ENCODE peak calls at places on chromosome 5, in five cellular contexts. W, J, A, X and H are unnamed samples.

GRCh38 chr5:134289509-134290113 is 63.7 kb upstream of the PPP2CA start:
- DNase-seq in W (peak; percentile 65), X (peak; percentile 17), J (peak; percentile 14), A (peak; percentile 85), H (peak; percentile 89)

GRCh38 chr5:112694853-112695709 is 42.6 kb upstream of the APC start:
- DNase-seq in A (peak; percentile 72), W (no peak), X (no peak), J (no peak), H (peak; percentile 54)

GRCh38 chr5:127562252-127562651 is 44.8 kb downstream of the PRRC1 start:
- DNase-seq in J (no peak), W (no peak), X (no peak), A (peak; percentile 41), H (peak; percentile 26)

GRCh38 chr5:77292026-77292757 is 81.7 kb downstream of the PDE8B start:
- DNase-seq in A (peak; percentile 25), X (no peak), J (no peak), W (no peak), H (no peak)

GRCh38 chr5:126656397-126657007 is 55.8 kb downstream of the PHAX start:
- DNase-seq in A (peak; percentile 58), X (no peak), J (no peak), W (no peak), H (peak; percentile 69)

GRCh38 chr5:116605310-116606070 is 30.9 kb upstream of the SEMA6A start:
- DNase-seq in J (no peak), X (no peak), W (no peak), A (no peak), H (no peak)

GRCh38 chr5:43193171-43193951 is 1.3 kb downstream of the NIM1K start:
- DNase-seq in W (no peak), X (no peak), J (peak; percentile 20), A (peak; percentile 96), H (peak; percentile 93)

GRCh38 chr5:96338624-96339023 is 94.4 kb downstream of the PCSK1 start:
- DNase-seq in X (peak; percentile 50), J (no peak), A (peak; percentile 83), W (no peak), H (no peak)

GRCh38 chr5:112077180-112077579 is 320.2 kb upstream of the NREP start:
- DNase-seq in J (no peak), A (peak; percentile 10), W (no peak), X (no peak), H (peak; percentile 25)

GRCh38 chr5:169258372-169259000 is 42.5 kb downstream of the SLIT3 start:
- DNase-seq in X (no peak), A (peak; percentile 69), J (no peak), W (no peak), H (peak; percentile 82)

GRCh38 chr5:113488645-113489184 is 462 bp upstream of the MCC start:
- DNase-seq in X (no peak), J (no peak), W (no peak), A (peak; percentile 14), H (peak; percentile 25)

GRCh38 chr5:126138475-126139005 is 284.7 kb upstream of the GRAMD2B start:
- DNase-seq in X (no peak), A (peak; percentile 48), J (no peak), W (no peak), H (peak; percentile 34)

GRCh38 chr5:14110680-14111079 is 32.5 kb upstream of the TRIO start:
- DNase-seq in J (no peak), X (no peak), A (peak; percentile 99), W (no peak), H (peak; percentile 95)

GRCh38 chr5:23704176-23704855 is 196.9 kb downstream of the PRDM9 start:
- DNase-seq in X (no peak), W (no peak), A (peak; percentile 11), J (no peak), H (no peak)

GRCh38 chr5:127892467-127893207 is 189.4 kb downstream of the CCDC192 start:
- DNase-seq in J (no peak), X (no peak), A (peak; percentile 66), W (no peak), H (peak; percentile 89)

GRCh38 chr5:66864240-66864884 is 268.2 kb downstream of the MAST4 start:
- DNase-seq in J (no peak), W (no peak), X (no peak), A (peak; percentile 77), H (peak; percentile 72)

GRCh38 chr5:79694652-79695051 is 5.0 kb downstream of the CMYA5 start:
- DNase-seq in W (peak; percentile 48), A (no peak), J (no peak), X (no peak), H (peak; percentile 67)

GRCh38 chr5:102223542-102224444 is 72.3 kb downstream of the SLCO4C1 start:
- DNase-seq in A (peak; percentile 44), X (no peak), W (no peak), J (no peak), H (peak; percentile 30)

GRCh38 chr5:178069909-178070308 is 43.4 kb upstream of the N4BP3 start:
- DNase-seq in X (no peak), W (no peak), A (peak; percentile 28), J (no peak), H (peak; percentile 22)

GRCh38 chr5:64872044-64872443 is 103.3 kb downstream of the CWC27 start:
- DNase-seq in W (no peak), J (no peak), X (no peak), A (peak; percentile 49), H (peak; percentile 8)

GRCh38 chr5:134430001-134430569 is 18.4 kb upstream of the CDKN2AIPNL start:
- DNase-seq in J (no peak), X (no peak), A (no peak), W (no peak), H (no peak)

GRCh38 chr5:142455856-142456255 is 131.0 kb upstream of the SPRY4 start:
- DNase-seq in J (no peak), A (no peak), X (no peak), W (no peak), H (no peak)

GRCh38 chr5:78627175-78627574 is 21.4 kb downstream of the LHFPL2 start:
- DNase-seq in J (no peak), A (peak; percentile 51), X (no peak), W (no peak), H (peak; percentile 52)

GRCh38 chr5:124878583-124879345 is 132.3 kb upstream of the ZNF608 start:
- DNase-seq in A (no peak), W (no peak), J (no peak), X (no peak), H (no peak)

GRCh38 chr5:59722875-59723274 is 170.7 kb downstream of the PDE4D start:
- DNase-seq in J (no peak), X (no peak), A (peak; percentile 54), W (no peak), H (no peak)

GRCh38 chr5:1246711-1247431 is 21.7 kb downstream of the SLC6A18 start:
- DNase-seq in W (no peak), X (peak; percentile 24), A (peak; percentile 4), J (no peak), H (peak; percentile 4)

GRCh38 chr5:95846554-95847260 is 24.2 kb upstream of the GLRX start:
- DNase-seq in X (peak; percentile 64), J (peak; percentile 54), A (peak; percentile 81), W (peak; percentile 70), H (peak; percentile 89)

DNA sequence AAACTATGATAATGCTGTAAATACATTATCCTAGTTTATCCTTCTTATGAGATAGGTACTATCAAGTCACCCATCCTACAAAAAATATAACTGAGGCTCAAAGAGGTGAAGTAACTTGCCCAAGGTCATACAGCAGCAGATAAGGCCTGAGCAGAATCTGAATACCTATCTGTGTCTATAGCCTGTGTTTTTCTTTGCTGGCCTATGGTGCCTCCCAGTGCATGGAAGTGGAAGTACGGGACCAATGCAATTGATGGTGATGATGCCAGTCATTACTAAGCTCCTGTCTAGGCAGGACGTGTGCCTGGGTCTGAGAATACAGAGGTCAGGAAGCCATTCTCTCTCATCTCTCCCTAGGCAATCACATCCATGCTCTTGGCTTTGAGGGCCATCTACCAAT is 67.8 kb downstream of the FAT2 start:
- DNase-seq in A (peak; percentile 63), J (no peak), W (no peak), X (no peak), H (peak; percentile 41)
- TF ChIP-seq CTCF in A (peak; percentile 86), J (peak; percentile 34), W (peak; percentile 17), X (peak; percentile 68), H (peak; percentile 68)

DNA sequence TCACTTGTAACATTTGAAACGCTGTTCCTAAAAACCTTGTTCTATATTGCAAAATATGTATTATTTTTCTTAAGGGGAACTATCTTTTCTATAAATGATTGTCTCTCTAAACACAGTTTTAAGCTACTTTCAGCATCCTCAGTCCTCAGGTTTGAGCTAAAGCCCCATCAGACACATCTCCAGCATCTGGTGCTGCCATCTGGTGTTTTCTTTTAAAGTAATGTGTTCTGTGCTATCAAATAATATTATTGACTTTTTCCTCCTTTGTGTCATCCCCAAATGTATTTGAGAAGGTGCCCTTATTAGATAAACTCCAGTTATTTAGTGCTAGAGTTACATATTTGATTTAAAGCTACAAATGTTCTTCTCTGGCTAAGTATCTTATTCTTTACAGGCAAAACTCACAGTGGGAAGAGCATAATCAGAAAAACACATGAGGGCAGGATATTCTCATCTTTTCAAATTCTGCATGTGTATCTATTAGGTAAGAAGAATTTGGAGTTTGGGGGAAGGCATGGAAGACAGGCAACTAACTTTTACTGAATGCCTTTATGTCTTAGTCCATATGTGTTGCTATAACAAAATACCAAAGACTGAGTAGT is 27.5 kb downstream of the ZNF474 start:
- DNase-seq in A (peak; percentile 73), W (no peak), X (no peak), J (no peak), H (peak; percentile 82)
- TF ChIP-seq CTCF in A (peak; percentile 59), W (no peak), X (peak; percentile 23), J (no peak), H (peak; percentile 52)

GRCh38 chr5:148732692-148733091 is 78.4 kb upstream of the HTR4 start:
- DNase-seq in X (no peak), J (no peak), A (no peak), W (no peak), H (no peak)

GRCh38 chr5:148733601-148734438 is 79.5 kb upstream of the HTR4 start:
- DNase-seq in A (peak; percentile 80), W (peak; percentile 78), J (peak; percentile 62), X (peak; percentile 44), H (peak; percentile 90)

GRCh38 chr5:148730955-148731898 is 76.9 kb upstream of the HTR4 start:
- DNase-seq in X (peak; percentile 32), A (peak; percentile 88), J (peak; percentile 69), W (peak; percentile 81), H (peak; percentile 95)

GRCh38 chr5:148735301-148735700 is 81.0 kb upstream of the HTR4 start:
- DNase-seq in X (no peak), W (no peak), A (no peak), J (no peak), H (no peak)

DNA sequence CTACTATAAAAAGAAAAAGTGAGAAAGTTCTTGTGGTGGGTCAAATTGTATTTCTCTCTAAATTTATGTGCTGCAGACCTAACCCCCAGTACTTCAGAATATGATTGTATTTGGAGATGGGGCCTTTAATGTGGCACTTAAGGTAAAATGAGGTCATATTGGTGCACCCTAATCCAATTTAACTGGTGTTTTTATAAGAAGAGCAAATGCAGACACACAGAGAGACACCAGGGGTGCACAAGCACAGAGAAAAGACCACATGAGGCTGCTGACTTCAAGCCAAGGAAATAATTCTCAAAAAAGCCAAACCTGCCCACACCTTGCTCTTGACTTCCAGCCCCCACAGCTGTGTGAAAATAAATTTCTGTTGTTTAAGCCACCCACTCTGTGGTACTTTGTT is 80.2 kb upstream of the HTR4 start:
- DNase-seq in W (no peak), J (no peak), A (no peak), X (no peak), H (no peak)
- TF ChIP-seq CTCF in W (no peak), J (no peak), A (no peak), X (no peak), H (no peak)

DNA sequence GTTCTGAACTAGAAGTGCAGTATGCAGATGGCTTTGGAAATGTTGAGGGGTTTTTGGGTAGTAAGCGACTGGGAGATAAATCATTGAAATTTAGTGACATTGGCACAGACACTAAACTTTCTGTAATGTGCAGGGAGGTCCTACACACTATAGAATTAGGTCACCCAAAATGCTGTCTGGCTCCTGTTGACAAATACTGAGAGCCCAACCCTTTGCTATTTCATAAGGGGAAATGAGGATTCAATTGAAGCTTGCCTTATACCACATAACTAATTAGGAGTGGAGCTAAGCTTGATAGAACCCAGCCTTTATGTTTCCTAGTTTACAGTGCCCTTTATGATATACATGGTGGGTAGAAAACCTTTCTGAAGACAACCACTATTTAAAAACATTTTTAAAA is 22.6 kb downstream of the HMGXB3 start:
- DNase-seq in W (no peak), A (no peak), X (no peak), J (no peak), H (no peak)
- TF ChIP-seq CTCF in W (no peak), A (no peak), X (no peak), J (no peak), H (no peak)